ENCODE peak calls at places on chromosomes 16 and 17, in four cellular contexts. X is NCI-H345; Z is effector CD4-positive, alpha-beta T cell; W is NCI-H1930. K is an unnamed sample.
A peak's percentile ranks its signal among the peaks of the same experiment; 100 is the strongest.

GRCh38 chr17:54967621-54968258 is 714 bp downstream of the COX11 start:
- DNase-seq in Z (no peak), X (peak; percentile 16), W (no peak), K (peak; percentile 42)

GRCh38 chr16:50635505-50636392 is 45.4 kb downstream of the SNX20 start:
- DNase-seq in X (no peak), W (no peak), Z (no peak), K (no peak)

GRCh38 chr16:14264560-14264959 is 193.4 kb downstream of the MRTFB start:
- DNase-seq in Z (no peak), W (no peak), X (no peak), K (no peak)

GRCh38 chr16:85935957-85936760 is 37.2 kb downstream of the IRF8 start:
- DNase-seq in W (no peak), X (no peak), Z (peak; percentile 52), K (no peak)

GRCh38 chr16:88904676-88905365 is 38.4 kb upstream of the PABPN1L start:
- DNase-seq in W (no peak), X (no peak), Z (no peak), K (no peak)

GRCh38 chr16:78906135-78906534 is 694.4 kb downstream of the MAF start:
- DNase-seq in W (no peak), Z (no peak), X (no peak), K (no peak)

GRCh38 chr16:7268182-7268581 is 64.5 kb upstream of the RBFOX1 start:
- DNase-seq in X (peak; percentile 8), W (peak; percentile 9), Z (no peak), K (peak; percentile 26)

GRCh38 chr17:73419896-73420295 is 108.1 kb upstream of the CDC42EP4 start:
- DNase-seq in W (no peak), X (no peak), Z (no peak), K (no peak)

GRCh38 chr16:86411878-86412277 is 98.4 kb upstream of the FOXF1 start:
- DNase-seq in X (no peak), W (no peak), Z (no peak), K (no peak)

GRCh38 chr16:88750854-88751253 is 34.2 kb downstream of the PIEZO1 start:
- DNase-seq in Z (no peak), X (no peak), W (no peak), K (no peak)

GRCh38 chr17:43380307-43380706 is 18.5 kb upstream of the ARL4D start:
- DNase-seq in W (no peak), Z (no peak), X (no peak), K (no peak)

GRCh38 chr17:55527520-55528118 is 16.4 kb upstream of the SMIM36 start:
- DNase-seq in W (no peak), Z (no peak), X (peak; percentile 41), K (no peak)

GRCh38 chr17:8821446-8822105 is 22.4 kb upstream of the MFSD6L start:
- DNase-seq in X (no peak), W (no peak), Z (no peak), K (no peak)

GRCh38 chr16:88473666-88474534 is 20.8 kb downstream of the ZFPM1 start:
- DNase-seq in X (no peak), W (no peak), Z (no peak), K (no peak)

GRCh38 chr17:29980261-29980660 is 38.8 kb downstream of the EFCAB5 start:
- DNase-seq in W (no peak), X (no peak), Z (no peak), K (no peak)

GRCh38 chr16:67240506-67240905 is 6.8 kb downstream of the FHOD1 start:
- DNase-seq in Z (no peak), X (no peak), W (no peak), K (no peak)

GRCh38 chr16:4529085-4530060 is 9.2 kb downstream of the CDIP1 start:
- DNase-seq in Z (no peak), W (no peak), X (peak; percentile 14), K (peak; percentile 67)

GRCh38 chr16:16861546-16861945 is 482.6 kb downstream of the NPIPA7 start:
- DNase-seq in W (no peak), X (peak; percentile 46), Z (peak; percentile 45), K (peak; percentile 33)

GRCh38 chr16:70496513-70496912 is 26.8 kb downstream of the COG4 start:
- DNase-seq in X (no peak), W (no peak), Z (no peak), K (no peak)

GRCh38 chr17:79966681-79967080 is 69.0 kb downstream of the TBC1D16 start:
- DNase-seq in W (no peak), Z (no peak), X (no peak), K (no peak)

GRCh38 chr17:17975441-17975840 is 2.8 kb downstream of the DRC3 start:
- DNase-seq in W (no peak), Z (no peak), X (no peak), K (no peak)

GRCh38 chr17:7789131-7789530 is 44.9 kb upstream of the KDM6B start:
- DNase-seq in W (no peak), Z (no peak), X (no peak), K (no peak)

GRCh38 chr16:14523632-14524031 is 106.4 kb downstream of the PARN start:
- DNase-seq in X (no peak), Z (no peak), W (no peak), K (peak; percentile 36)

GRCh38 chr16:15777533-15778203 is 79.2 kb downstream of the MYH11 start:
- DNase-seq in Z (no peak), W (peak; percentile 19), X (peak; percentile 44), K (peak; percentile 76)

GRCh38 chr16:54867302-54867832 is 63.3 kb upstream of the IRX5 start:
- DNase-seq in W (no peak), Z (no peak), X (no peak), K (no peak)

GRCh38 chr17:50598487-50598886 is 36.2 kb upstream of the ABCC3 start:
- DNase-seq in X (no peak), W (no peak), Z (no peak), K (peak; percentile 39)

GRCh38 chr17:46023783-46024388 is 24.8 kb downstream of the STH start:
- DNase-seq in Z (no peak), W (no peak), X (no peak), K (peak; percentile 12)

GRCh38 chr17:30590086-30590485 is 112.9 kb downstream of the GOSR1 start:
- DNase-seq in W (no peak), Z (no peak), X (no peak), K (no peak)

GRCh38 chr16:58426960-58427359 is 34.7 kb downstream of the GINS3 start:
- DNase-seq in X (peak; percentile 28), W (no peak), Z (no peak), K (no peak)